ENCODE peak calls at places on chromosome 13, in nine cellular contexts. N is WTC11, G is glutamatergic neuron, S is activated B cell treated with CpG ODN at 0.5 μM for 24 hours, U is B cell, I is cardiac muscle cell, E is NB4, Z is heart right ventricle, K is heart left ventricle. X is an unnamed sample.

GRCh38 chr13:86877449-86877848 is 793.7 kb upstream of the SLITRK5 start:
- DNase-seq in U (no peak), G (no peak), K (no peak), I (no peak), N (no peak), Z (no peak), E (no peak), S (no peak), X (no peak)

GRCh38 chr13:35347679-35348205 is 128.7 kb downstream of the MAB21L1 start:
- DNase-seq in Z (no peak), K (no peak), N (no peak), U (no peak), E (no peak), S (no peak), I (no peak), G (peak; percentile 22), X (no peak)

GRCh38 chr13:33174491-33174890 is 111.1 kb downstream of the STARD13 start:
- DNase-seq in U (no peak), K (no peak), I (no peak), G (no peak), Z (no peak), S (no peak), E (no peak), N (no peak), X (no peak)

GRCh38 chr13:45933203-45934014 is 81.9 kb upstream of the SIAH3 start:
- DNase-seq in G (no peak), U (no peak), S (no peak), E (no peak), N (no peak), Z (no peak), I (no peak), K (no peak), X (no peak)

GRCh38 chr13:52085416-52085815 is 43.5 kb downstream of the NEK5 start:
- DNase-seq in U (no peak), K (no peak), Z (no peak), I (peak; percentile 68), S (no peak), G (no peak), E (no peak), N (no peak), X (no peak)

GRCh38 chr13:113906566-113906965 is 42.7 kb upstream of the GAS6 start:
- DNase-seq in N (no peak), E (no peak), G (no peak), S (no peak), K (no peak), Z (no peak), I (no peak), U (no peak), X (no peak)

GRCh38 chr13:64912141-64912540 is 2318.0 kb downstream of the PCDH9 start:
- DNase-seq in N (no peak), Z (no peak), I (peak; percentile 72), S (no peak), E (no peak), G (no peak), K (no peak), U (no peak), X (no peak)

GRCh38 chr13:50991624-50992610 is 82.3 kb downstream of the RNASEH2B start:
- DNase-seq in U (no peak), I (no peak), N (no peak), E (peak; percentile 47), S (no peak), G (no peak), K (no peak), Z (no peak), X (peak; percentile 48)

GRCh38 chr13:32448224-32448623 is 20.3 kb upstream of the N4BP2L1 start:
- DNase-seq in Z (no peak), U (no peak), G (no peak), K (no peak), E (no peak), N (no peak), S (no peak), I (no peak), X (no peak)

GRCh38 chr13:25371608-25372274 is at the start of gene ATP8A2:
- DNase-seq in E (no peak), G (peak; percentile 65), I (no peak), U (no peak), S (peak; percentile 16), K (no peak), N (peak; percentile 45), Z (no peak), X (peak; percentile 23)

GRCh38 chr13:110225609-110226008 is 81.3 kb downstream of the COL4A1 start:
- DNase-seq in U (no peak), N (no peak), S (no peak), I (no peak), G (no peak), Z (no peak), K (no peak), E (no peak), X (no peak)

GRCh38 chr13:80086304-80086721 is 254.6 kb downstream of the SPRY2 start:
- DNase-seq in K (no peak), G (no peak), E (no peak), N (no peak), U (no peak), Z (no peak), S (no peak), I (no peak), X (no peak)

GRCh38 chr13:114065926-114066774 is 66.3 kb downstream of the RASA3 start:
- DNase-seq in S (no peak), Z (peak; percentile 38), E (no peak), U (no peak), K (no peak), G (no peak), I (no peak), N (no peak), X (no peak)

GRCh38 chr13:45615501-45616101 is at the start of gene ERICH6B:
- DNase-seq in K (no peak), U (no peak), E (peak; percentile 30), I (peak; percentile 62), S (no peak), N (peak; percentile 76), Z (no peak), G (peak; percentile 76), X (no peak)

GRCh38 chr13:32035701-32036100 is 4.1 kb downstream of the FRY start:
- DNase-seq in S (no peak), E (no peak), Z (no peak), I (no peak), K (no peak), N (no peak), G (no peak), U (no peak), X (no peak)

GRCh38 chr13:27038323-27038722 is 133.3 kb downstream of the USP12 start:
- DNase-seq in K (no peak), E (no peak), Z (no peak), U (no peak), I (peak; percentile 81), N (no peak), G (no peak), S (no peak), X (no peak)

DNA sequence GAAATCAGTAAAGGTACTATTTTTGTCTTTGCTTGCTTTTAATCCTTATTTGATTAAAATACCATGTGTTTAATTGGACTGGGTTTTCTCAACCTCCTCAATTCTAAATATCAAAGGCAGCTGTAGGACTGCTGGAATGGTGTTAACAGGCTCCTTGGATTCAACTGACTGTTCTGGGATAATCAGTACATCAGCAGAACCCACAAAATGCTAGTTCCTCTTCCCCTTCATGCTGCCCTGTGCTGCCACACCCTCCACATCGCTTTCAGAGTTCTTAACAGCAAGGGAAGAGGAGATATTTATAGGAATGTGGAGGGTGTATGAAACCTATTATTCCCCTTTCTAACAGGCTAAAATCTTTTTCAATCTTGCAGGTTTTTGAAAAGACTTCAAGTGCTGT is 82.4 kb downstream of the KCTD12 start:
- DNase-seq in N (no peak), S (no peak), I (no peak), G (no peak), K (no peak), U (no peak), E (no peak), Z (no peak), X (no peak)
- TF ChIP-seq CTCF in N (no peak), S (no peak), I (no peak), G (no peak), K (no peak), U (no peak), E (no peak), Z (no peak), X (no peak)

GRCh38 chr13:108155185-108156106 is 59.9 kb downstream of the LIG4 start:
- DNase-seq in K (peak; percentile 22), U (peak; percentile 59), N (peak; percentile 62), Z (peak; percentile 50), E (peak; percentile 41), S (peak; percentile 25), I (peak; percentile 64), G (peak; percentile 76), X (peak; percentile 23)
- TF ChIP-seq CTCF in K (peak; percentile 88), U (peak; percentile 98), N (peak; percentile 83), Z (peak; percentile 91), E (peak; percentile 72), S (peak; percentile 99), I (peak; percentile 87), G (peak; percentile 96), X (peak; percentile 84)

GRCh38 chr13:30108216-30108912 is 199.0 kb downstream of the KATNAL1 start:
- DNase-seq in K (no peak), Z (no peak), E (no peak), U (no peak), I (no peak), S (no peak), G (no peak), N (no peak), X (no peak)

GRCh38 chr13:30107126-30107525 is 200.2 kb downstream of the KATNAL1 start:
- DNase-seq in K (no peak), E (peak; percentile 87), Z (no peak), G (no peak), S (no peak), I (no peak), N (no peak), U (no peak), X (no peak)

GRCh38 chr13:30103161-30103858 is 204.0 kb downstream of the KATNAL1 start:
- DNase-seq in I (no peak), Z (no peak), K (no peak), E (peak; percentile 84), S (no peak), G (no peak), N (no peak), U (no peak), X (no peak)

GRCh38 chr13:30107536-30108136 is 199.7 kb downstream of the KATNAL1 start:
- DNase-seq in G (no peak), N (no peak), E (peak; percentile 88), K (no peak), Z (no peak), U (no peak), I (peak; percentile 15), S (no peak), X (no peak)

DNA sequence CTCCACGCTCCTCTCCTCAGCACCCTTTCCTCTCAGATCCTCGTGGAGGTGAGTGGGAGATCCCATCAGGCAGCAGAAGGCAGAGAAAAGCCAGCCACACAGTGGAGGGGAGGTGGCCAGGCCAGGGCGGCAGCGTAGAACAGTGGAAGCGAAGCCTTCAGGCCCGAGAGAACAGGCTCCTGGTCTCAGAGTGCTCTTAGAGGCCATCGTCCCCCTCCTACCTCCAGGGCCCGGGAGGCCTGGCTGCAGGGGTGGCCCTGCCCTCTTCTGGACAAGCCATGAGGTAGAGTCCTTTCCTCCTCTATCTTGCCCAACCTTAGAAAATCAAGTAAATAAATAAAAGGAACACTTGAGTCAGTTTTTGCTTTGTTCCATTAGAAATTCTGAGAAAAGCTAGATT is 202.0 kb downstream of the KATNAL1 start:
- DNase-seq in N (peak; percentile 50), I (no peak), K (no peak), Z (no peak), E (no peak), G (no peak), U (no peak), S (no peak), X (no peak)
- TF ChIP-seq CTCF in N (no peak), I (no peak), K (peak; percentile 39), Z (no peak), E (no peak), G (no peak), U (no peak), S (no peak), X (no peak)

GRCh38 chr13:71477735-71478134 is 389.3 kb downstream of the DACH1 start:
- DNase-seq in K (no peak), Z (no peak), G (no peak), U (no peak), N (no peak), S (no peak), E (no peak), I (peak; percentile 10), X (peak; percentile 5)
- TF ChIP-seq CTCF in K (peak; percentile 41), Z (peak; percentile 18), G (peak; percentile 80), U (no peak), N (peak; percentile 26), S (no peak), E (peak; percentile 31), I (peak; percentile 55), X (no peak)